ENCODE peak calls at places on chromosomes 11 and 22, in five cellular contexts. A is ureter; X is cardiac fibroblast; D is stimulated activated CD8-positive, alpha-beta memory T cell treated with anti-CD3 and anti-CD28 coated beads, Interleukin-15, amount 100 ng/mL, for 1 hour; W is NCI-H2029 treated with DMSO at 0.1 percent for 48 hours. T is an unnamed sample.

GRCh38 chr11:6850526-6850925 is 5.0 kb downstream of the OR10A5 start:
- DNase-seq in X (no peak), D (no peak), W (no peak), A (no peak), T (no peak)

GRCh38 chr11:97963528-97964331 is 1057.0 kb upstream of the CNTN5 start:
- DNase-seq in X (peak; percentile 46), D (no peak), A (no peak), W (no peak), T (no peak)

GRCh38 chr11:57567512-57568329 is at the start of gene UBE2L6:
- DNase-seq in A (peak; percentile 64), D (peak; percentile 26), W (no peak), X (peak; percentile 38), T (peak; percentile 79)

GRCh38 chr22:29062286-29062949 is 787 bp upstream of the C22orf31 start:
- DNase-seq in D (no peak), A (no peak), X (peak; percentile 60), W (no peak), T (no peak)

GRCh38 chr22:38455530-38456271 is 702 bp upstream of the KCNJ4 start:
- DNase-seq in D (no peak), W (no peak), A (no peak), X (peak; percentile 45), T (no peak)

GRCh38 chr11:36492724-36493304 is 17.3 kb downstream of the TRAF6 start:
- DNase-seq in X (peak; percentile 71), A (no peak), D (no peak), W (peak; percentile 12), T (no peak)

GRCh38 chr22:50498322-50498861 is 9.1 kb downstream of the LMF2 start:
- DNase-seq in W (peak; percentile 29), D (peak; percentile 54), A (no peak), X (peak; percentile 70), T (peak; percentile 45)

GRCh38 chr11:59183768-59184167 is 11.8 kb downstream of the DTX4 start:
- DNase-seq in X (peak; percentile 89), D (no peak), A (no peak), W (no peak), T (no peak)

GRCh38 chr11:72899238-72899637 is 85.0 kb downstream of the ATG16L2 start:
- DNase-seq in X (no peak), D (no peak), W (no peak), A (no peak), T (no peak)

GRCh38 chr22:32674925-32675825 is 126.3 kb upstream of the TIMP3 start:
- DNase-seq in A (no peak), X (peak; percentile 43), D (no peak), W (no peak), T (no peak)

GRCh38 chr22:45930324-45930723 is 46.6 kb downstream of the WNT7B start:
- DNase-seq in A (peak; percentile 85), X (no peak), W (no peak), D (no peak), T (no peak)

GRCh38 chr22:43004362-43005035 is 10.4 kb downstream of the PACSIN2 start:
- DNase-seq in D (no peak), W (no peak), X (peak; percentile 65), A (no peak), T (no peak)

GRCh38 chr11:32427935-32428664 is 7.2 kb downstream of the WT1 start:
- DNase-seq in A (no peak), X (no peak), W (no peak), D (no peak), T (no peak)

GRCh38 chr11:43547900-43548381 is 132.6 kb upstream of the HSD17B12 start:
- DNase-seq in D (no peak), X (peak; percentile 36), W (no peak), A (no peak), T (no peak)

GRCh38 chr11:48307760-48308386 is 1.9 kb downstream of the OR4S1 start:
- DNase-seq in D (peak; percentile 59), W (peak; percentile 30), X (peak; percentile 48), A (peak; percentile 58), T (peak; percentile 45)

GRCh38 chr22:49328076-49328475 is 499.6 kb downstream of the BRD1 start:
- DNase-seq in A (peak; percentile 2), W (no peak), D (no peak), X (no peak), T (no peak)

GRCh38 chr11:76131585-76131984 is 74.7 kb downstream of the WNT11 start:
- DNase-seq in A (no peak), W (no peak), D (no peak), X (peak; percentile 31), T (no peak)

GRCh38 chr11:73330569-73331093 is 22.6 kb downstream of the ARHGEF17 start:
- DNase-seq in A (no peak), X (peak; percentile 67), D (no peak), W (no peak), T (no peak)

GRCh38 chr11:78605296-78605695 is 30.6 kb upstream of the NARS2 start:
- DNase-seq in X (peak; percentile 2), D (no peak), A (no peak), W (no peak), T (no peak)

GRCh38 chr11:12103411-12104225 is 6.8 kb upstream of the MICAL2 start:
- DNase-seq in W (no peak), D (no peak), X (no peak), A (no peak), T (no peak)

GRCh38 chr22:25849514-25849913 is 107.5 kb downstream of the MYO18B start:
- DNase-seq in W (no peak), D (no peak), X (no peak), A (no peak), T (no peak)

GRCh38 chr11:9990221-9990973 is 303.6 kb downstream of the SBF2 start:
- DNase-seq in X (peak; percentile 33), A (no peak), W (no peak), D (no peak), T (no peak)

GRCh38 chr11:20443596-20443995 is 56.1 kb downstream of the PRMT3 start:
- DNase-seq in D (no peak), W (no peak), X (peak; percentile 57), A (no peak), T (no peak)

GRCh38 chr22:20998411-20999336 is 3.2 kb downstream of the THAP7 start:
- DNase-seq in D (no peak), X (no peak), W (no peak), A (no peak), T (no peak)

GRCh38 chr11:103673773-103674172 is 362.7 kb upstream of the DDI1 start:
- DNase-seq in D (no peak), A (no peak), W (no peak), X (peak; percentile 69), T (no peak)

GRCh38 chr11:111439905-111440304 is 60.8 kb upstream of the POU2AF1 start:
- DNase-seq in D (no peak), X (no peak), W (no peak), A (no peak), T (no peak)

GRCh38 chr11:45717526-45717925 is 52.1 kb upstream of the CHST1 start:
- DNase-seq in X (no peak), D (no peak), W (no peak), A (no peak), T (no peak)